ENCODE peak calls at places on chromosomes 4 and X, in seven cellular contexts. One of them, this sample, is unnamed.

GRCh38 chrX:115011428-115011827 is 6.0 kb downstream of the IL13RA2 start:
- DNase-seq in adipocyte: no peak
- DNase-seq in DMS153: no peak
- DNase-seq in GM03348: no peak
- DNase-seq in DMS 273 treated with DMSO at 0.1 percent for 48 hours: no peak
- DNase-seq in right lobe of liver: no peak
- DNase-seq in endothelial cell: no peak
- DNase-seq in this sample: no peak

GRCh38 chr4:946103-946450 is 13.8 kb downstream of the TMEM175 start:
- DNase-seq in adipocyte: no peak
- DNase-seq in DMS153: no peak
- DNase-seq in GM03348: no peak
- DNase-seq in DMS 273 treated with DMSO at 0.1 percent for 48 hours: no peak
- DNase-seq in right lobe of liver: no peak
- DNase-seq in endothelial cell: no peak
- DNase-seq in this sample: no peak

GRCh38 chr4:77652237-77652897 is 46.7 kb downstream of the CXCL13 start:
- DNase-seq in adipocyte: no peak
- DNase-seq in DMS153: no peak
- DNase-seq in GM03348: no peak
- DNase-seq in DMS 273 treated with DMSO at 0.1 percent for 48 hours: no peak
- DNase-seq in right lobe of liver: no peak
- DNase-seq in endothelial cell: no peak
- DNase-seq in this sample: no peak

GRCh38 chr4:168871686-168872085 is 138.4 kb downstream of the CBR4 start:
- DNase-seq in adipocyte: peak
- DNase-seq in DMS153: no peak
- DNase-seq in GM03348: no peak
- DNase-seq in DMS 273 treated with DMSO at 0.1 percent for 48 hours: no peak
- DNase-seq in right lobe of liver: no peak
- DNase-seq in endothelial cell: no peak
- DNase-seq in this sample: no peak

GRCh38 chr4:7075962-7076693 is 8.3 kb upstream of the GRPEL1 start:
- DNase-seq in adipocyte: peak
- DNase-seq in DMS153: no peak
- DNase-seq in GM03348: peak
- DNase-seq in DMS 273 treated with DMSO at 0.1 percent for 48 hours: no peak
- DNase-seq in right lobe of liver: no peak
- DNase-seq in endothelial cell: no peak
- DNase-seq in this sample: no peak

GRCh38 chr4:113355550-113356371 is 306.3 kb downstream of the ANK2 start:
- DNase-seq in adipocyte: peak
- DNase-seq in DMS153: no peak
- DNase-seq in GM03348: peak
- DNase-seq in DMS 273 treated with DMSO at 0.1 percent for 48 hours: no peak
- DNase-seq in right lobe of liver: no peak
- DNase-seq in endothelial cell: no peak
- DNase-seq in this sample: no peak

GRCh38 chrX:53186363-53186762 is 38.6 kb downstream of the KDM5C start:
- DNase-seq in adipocyte: no peak
- DNase-seq in DMS153: no peak
- DNase-seq in GM03348: no peak
- DNase-seq in DMS 273 treated with DMSO at 0.1 percent for 48 hours: no peak
- DNase-seq in right lobe of liver: no peak
- DNase-seq in endothelial cell: no peak
- DNase-seq in this sample: no peak

GRCh38 chrX:94961730-94962129 is 1287.7 kb downstream of the FAM133A start:
- DNase-seq in adipocyte: no peak
- DNase-seq in DMS153: peak
- DNase-seq in GM03348: no peak
- DNase-seq in DMS 273 treated with DMSO at 0.1 percent for 48 hours: no peak
- DNase-seq in right lobe of liver: no peak
- DNase-seq in endothelial cell: no peak
- DNase-seq in this sample: no peak

This sample was measured in NCI-H1694.